ENCODE peak calls at places on chromosome 10, in nine cellular contexts. H, P, L, A, Q, Z, Y, V and E are unnamed samples.

GRCh38 chr10:29862926-29863614 is 196.3 kb downstream of the JCAD start:
- DNase-seq in H (no peak), P (peak; percentile 49), L (no peak), A (no peak), Q (no peak), Z (no peak), Y (no peak), V (peak; percentile 16), E (no peak)

GRCh38 chr10:77909755-77910375 is 16.7 kb downstream of the DLG5 start:
- DNase-seq in H (no peak), P (peak; percentile 49), L (peak; percentile 66), A (no peak), Q (no peak), Z (no peak), Y (peak; percentile 35), V (peak; percentile 76), E (no peak)

GRCh38 chr10:80442879-80443278 is 11.2 kb upstream of the TSPAN14 start:
- DNase-seq in H (no peak), P (no peak), L (no peak), A (no peak), Q (no peak), Z (no peak), Y (no peak), V (no peak), E (no peak)

GRCh38 chr10:62517252-62517651 is 143.1 kb downstream of the ZNF365 start:
- DNase-seq in H (no peak), P (no peak), L (no peak), A (no peak), Q (no peak), Z (no peak), Y (no peak), V (no peak), E (no peak)

GRCh38 chr10:130190065-130190736 is 54.0 kb downstream of the GLRX3 start:
- DNase-seq in H (peak; percentile 74), P (peak; percentile 28), L (peak; percentile 91), A (peak; percentile 91), Q (peak; percentile 99), Z (peak; percentile 84), Y (peak; percentile 97), V (peak; percentile 84), E (peak; percentile 94)

GRCh38 chr10:21083861-21084260 is 186.8 kb upstream of the NEBL start:
- DNase-seq in H (no peak), P (peak; percentile 75), L (no peak), A (no peak), Q (no peak), Z (no peak), Y (no peak), V (no peak), E (no peak)

GRCh38 chr10:120734476-120735078 is 116.6 kb upstream of the WDR11 start:
- DNase-seq in H (no peak), P (no peak), L (no peak), A (no peak), Q (no peak), Z (no peak), Y (no peak), V (no peak), E (no peak)

GRCh38 chr10:36494386-36494785 is 631.0 kb upstream of the ANKRD30A start:
- DNase-seq in H (no peak), P (no peak), L (no peak), A (no peak), Q (no peak), Z (no peak), Y (no peak), V (peak; percentile 51), E (no peak)

GRCh38 chr10:28459453-28460144 is 73.3 kb upstream of the WAC start:
- DNase-seq in H (no peak), P (no peak), L (no peak), A (no peak), Q (no peak), Z (no peak), Y (peak; percentile 90), V (no peak), E (no peak)

GRCh38 chr10:13822475-13822874 is 235.7 kb downstream of the PRPF18 start:
- DNase-seq in H (peak; percentile 10), P (no peak), L (no peak), A (no peak), Q (no peak), Z (no peak), Y (no peak), V (no peak), E (no peak)

GRCh38 chr10:13820119-13820518 is 233.4 kb downstream of the PRPF18 start:
- DNase-seq in H (no peak), P (no peak), L (no peak), A (no peak), Q (no peak), Z (no peak), Y (no peak), V (no peak), E (no peak)

GRCh38 chr10:13827418-13827817 is 240.7 kb downstream of the PRPF18 start:
- DNase-seq in H (no peak), P (no peak), L (no peak), A (no peak), Q (no peak), Z (no peak), Y (no peak), V (no peak), E (no peak)

GRCh38 chr10:13820591-13821377 is 234.0 kb downstream of the PRPF18 start:
- DNase-seq in H (peak; percentile 16), P (no peak), L (no peak), A (no peak), Q (no peak), Z (no peak), Y (peak; percentile 56), V (no peak), E (no peak)

DNA sequence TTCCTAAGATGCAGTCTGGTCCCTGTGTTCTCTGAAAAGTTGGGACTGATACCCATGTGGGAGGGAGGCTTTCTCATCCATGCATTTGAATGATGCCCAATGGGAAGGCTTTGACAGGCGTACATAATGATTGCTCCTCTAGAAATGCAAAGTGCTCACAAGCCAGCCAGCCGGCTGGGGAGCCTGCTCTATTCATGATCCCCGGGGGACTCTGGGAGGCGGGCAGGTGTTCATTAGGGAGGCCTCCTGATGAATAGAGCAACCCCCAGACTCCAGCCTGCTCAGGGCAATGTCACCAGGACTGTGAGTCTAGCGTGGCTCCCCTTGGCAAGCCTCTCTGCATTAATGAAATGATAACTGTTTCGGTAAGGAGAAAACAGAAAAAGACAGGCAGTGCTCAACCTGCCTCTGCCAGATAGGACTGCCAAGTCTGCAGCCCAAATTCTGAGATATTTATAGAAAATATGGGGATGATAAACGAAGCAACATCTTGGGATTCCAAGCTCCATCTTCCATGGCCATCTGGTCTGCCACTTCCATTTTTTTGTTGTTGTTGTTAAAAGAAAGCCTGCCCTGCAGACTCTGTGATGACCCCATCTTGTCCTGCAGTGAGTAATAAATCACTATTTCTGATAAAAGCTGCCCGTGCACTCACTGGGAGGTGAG is 236.4 kb downstream of the PRPF18 start:
- DNase-seq in H (peak; percentile 27), P (no peak), L (no peak), A (peak; percentile 33), Q (no peak), Z (no peak), Y (peak; percentile 40), V (no peak), E (no peak)
- H3K4me3 ChIP-seq in H (no peak overlapping the region), P (no peak overlapping the region), L (no peak overlapping the region), A (no peak overlapping the region), Q (no peak overlapping the region), Z (no peak overlapping the region), Y (no peak overlapping the region), V (no peak overlapping the region), E (no peak overlapping the region)

GRCh38 chr10:100007239-100008141 is 2.3 kb downstream of the DNMBP start:
- DNase-seq in H (peak; percentile 70), P (no peak), L (no peak), A (peak; percentile 45), Q (no peak), Z (no peak), Y (no peak), V (no peak), E (no peak)

GRCh38 chr10:100008142-100008522 is 1.6 kb downstream of the DNMBP start:
- DNase-seq in H (no peak), P (no peak), L (no peak), A (peak; percentile 66), Q (no peak), Z (no peak), Y (no peak), V (no peak), E (peak; percentile 42)

GRCh38 chr10:100008708-100009282 is 952 bp downstream of the DNMBP start:
- DNase-seq in H (peak; percentile 31), P (no peak), L (no peak), A (peak; percentile 2), Q (no peak), Z (no peak), Y (no peak), V (no peak), E (no peak)

GRCh38 chr10:100009283-100009792 is 409 bp downstream of the DNMBP start:
- DNase-seq in H (no peak), P (no peak), L (peak; percentile 70), A (peak; percentile 80), Q (peak; percentile 86), Z (peak; percentile 56), Y (no peak), V (peak; percentile 42), E (peak; percentile 74)

GRCh38 chr10:100009793-100010676 is at the start of gene DNMBP:
- DNase-seq in H (peak; percentile 94), P (peak; percentile 76), L (peak; percentile 86), A (peak; percentile 91), Q (peak; percentile 92), Z (peak; percentile 70), Y (peak; percentile 98), V (peak; percentile 82), E (peak; percentile 84)
- TF ChIP-seq CTCF in H (peak; percentile 67), P (peak; percentile 58), L (peak; percentile 53), A (peak; percentile 44), Q (peak; percentile 37), Z (peak; percentile 54), Y (peak; percentile 55), V (peak; percentile 90), E (peak; percentile 37)

GRCh38 chr10:110430369-110431273 is 67.1 kb upstream of the DUSP5 start:
- DNase-seq in H (no peak), P (no peak), L (peak; percentile 4), A (peak; percentile 39), Q (peak; percentile 34), Z (no peak), Y (no peak), V (no peak), E (no peak)
- H3K4me1 ChIP-seq in H (peaks cover 45% of the 10 kb centered on the region), P (peaks cover 68% of the 10 kb centered on the region), L (peaks cover 5% of the 10 kb centered on the region), A (no peaks in the 10 kb centered on the region), Q (no peaks in the 10 kb centered on the region), Z (no peaks in the 10 kb centered on the region), Y (no peaks in the 10 kb centered on the region), V (peaks cover 53% of the 10 kb centered on the region), E (no peaks in the 10 kb centered on the region)

GRCh38 chr10:76152186-76152585 is 720.8 kb downstream of the LRMDA start:
- DNase-seq in H (no peak), P (no peak), L (no peak), A (no peak), Q (no peak), Z (no peak), Y (no peak), V (no peak), E (no peak)

GRCh38 chr10:76150139-76150885 is 718.9 kb downstream of the LRMDA start:
- DNase-seq in H (no peak), P (no peak), L (no peak), A (no peak), Q (no peak), Z (peak; percentile 36), Y (peak; percentile 89), V (no peak), E (no peak)

GRCh38 chr10:76149602-76150138 is 718.2 kb downstream of the LRMDA start:
- DNase-seq in H (no peak), P (no peak), L (no peak), A (no peak), Q (no peak), Z (no peak), Y (no peak), V (no peak), E (no peak)

GRCh38 chr10:76149182-76149581 is 717.8 kb downstream of the LRMDA start:
- DNase-seq in H (no peak), P (no peak), L (no peak), A (no peak), Q (no peak), Z (no peak), Y (no peak), V (no peak), E (no peak)

GRCh38 chr10:76150886-76151288 is 719.5 kb downstream of the LRMDA start:
- DNase-seq in H (no peak), P (no peak), L (no peak), A (peak; percentile 62), Q (no peak), Z (no peak), Y (no peak), V (no peak), E (no peak)
- H3K4me3 ChIP-seq in H (no peak overlapping the region), P (no peak overlapping the region), L (no peak overlapping the region), A (no peak overlapping the region), Q (no peak overlapping the region), Z (no peak overlapping the region), Y (peak overlapping the region; percentile 23), V (no peak overlapping the region), E (no peak overlapping the region)